ENCODE peak calls at places on chromosomes 4 and X, in six cellular contexts. D is spleen, I is stomach, F is left ventricle myocardium inferior, B is A549, N is BJ. R is an unnamed sample.

GRCh38 chr4:150582881-150583286 is 933 bp downstream of the MAB21L2 start:
- DNase-seq in D (peak), I (no peak), F (no peak), B (no peak), N (no peak), R (no peak)

GRCh38 chr4:28402751-28403150 is 1542.1 kb downstream of the STIM2 start:
- DNase-seq in D (no peak), I (no peak), F (no peak), B (no peak), N (no peak), R (no peak)

GRCh38 chrX:16239211-16239610 is 71.9 kb downstream of the MAGEB17 start:
- DNase-seq in D (no peak), I (no peak), F (no peak), B (peak), N (no peak), R (no peak)

GRCh38 chr4:55008166-55009056 is 117.0 kb downstream of the KDR start:
- DNase-seq in D (no peak), I (no peak), F (no peak), B (peak), N (no peak), R (no peak)

GRCh38 chr4:74175379-74175778 is 17.5 kb downstream of the MTHFD2L start:
- DNase-seq in D (no peak), I (no peak), F (no peak), B (no peak), N (no peak), R (no peak)

GRCh38 chr4:131119661-131120060 is 2023.7 kb downstream of the C4orf33 start:
- DNase-seq in D (no peak), I (no peak), F (no peak), B (no peak), N (no peak), R (no peak)

GRCh38 chr4:155954118-155954503 is 445 bp upstream of the CTSO start:
- DNase-seq in D (peak), I (no peak), F (no peak), B (no peak), N (no peak), R (no peak)

GRCh38 chr4:56799291-56799823 is 22.1 kb downstream of the SPINK2 start:
- DNase-seq in D (no peak), I (no peak), F (no peak), B (no peak), N (no peak), R (no peak)

GRCh38 chr4:6574747-6575502 is at the start of gene MAN2B2:
- DNase-seq in D (peak), I (peak), F (peak), B (peak), N (peak), R (peak)
- TF ChIP-seq CTCF in D (no peak), I (no peak), F (peak), B (no peak), N (no peak), R (peak)

GRCh38 chrX:107537815-107538214 is 88.4 kb downstream of the FRMPD3 start:
- DNase-seq in D (no peak), I (peak), F (no peak), B (peak), N (no peak), R (no peak)
- TF ChIP-seq CTCF in D (no peak), I (no peak), F (peak), B (peak), N (peak), R (peak)

DNA sequence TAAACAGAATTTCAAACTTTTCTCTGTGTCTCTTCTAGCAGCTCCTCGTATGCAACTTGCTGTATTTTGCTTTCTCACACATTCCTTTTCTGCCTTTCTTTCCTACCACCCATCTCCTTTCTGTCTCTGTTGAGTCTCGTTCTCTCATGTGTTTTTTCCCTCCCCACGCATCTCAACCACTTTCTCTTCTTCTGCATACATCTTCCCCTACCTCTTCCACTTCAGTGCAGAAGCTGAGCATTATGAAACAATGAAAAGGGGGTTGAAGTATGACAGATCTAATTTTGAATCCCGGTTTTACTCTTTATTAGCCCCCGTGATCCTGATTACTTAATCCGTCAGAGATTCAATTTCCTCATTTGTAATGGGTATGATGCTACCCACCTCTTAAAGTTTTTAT is 7.2 kb downstream of the FAM241A start:
- DNase-seq in D (no peak), I (no peak), F (no peak), B (no peak), N (no peak), R (no peak)
- TF ChIP-seq CTCF in D (no peak), I (no peak), F (no peak), B (no peak), N (no peak), R (no peak)

GRCh38 chr4:90027565-90027964 is 99.6 kb upstream of the CCSER1 start:
- DNase-seq in D (no peak), I (no peak), F (no peak), B (no peak), N (no peak), R (no peak)

GRCh38 chr4:90028460-90028859 is 98.7 kb upstream of the CCSER1 start:
- DNase-seq in D (no peak), I (no peak), F (no peak), B (no peak), N (no peak), R (no peak)

GRCh38 chr4:90030202-90030601 is 97.0 kb upstream of the CCSER1 start:
- DNase-seq in D (no peak), I (no peak), F (no peak), B (no peak), N (no peak), R (no peak)

GRCh38 chr4:90024519-90024918 is 102.7 kb upstream of the CCSER1 start:
- DNase-seq in D (no peak), I (no peak), F (no peak), B (no peak), N (no peak), R (no peak)

GRCh38 chr4:90025248-90025647 is 101.9 kb upstream of the CCSER1 start:
- DNase-seq in D (no peak), I (no peak), F (no peak), B (no peak), N (no peak), R (no peak)
- TF ChIP-seq CTCF in D (peak), I (no peak), F (peak), B (peak), N (no peak), R (peak)

R was measured in osteocyte.